ENCODE peak calls at places on chromosomes 2 and 18, in eight cellular contexts. X, W, R, N, T, Q, K and V are unnamed samples.

GRCh38 chr18:63850636-63851035 is 36.9 kb upstream of the SERPINB2 start:
- DNase-seq in X (no peak), W (no peak), R (no peak), N (no peak), T (no peak), Q (no peak), K (no peak), V (no peak)

GRCh38 chr2:159710601-159711180 is 1.6 kb upstream of the MARCHF7 start:
- DNase-seq in X (no peak), W (no peak), R (no peak), N (no peak), T (no peak), Q (no peak), K (no peak), V (no peak)

GRCh38 chr2:28382755-28383154 is 9.9 kb upstream of the FOSL2 start:
- DNase-seq in X (no peak), W (no peak), R (no peak), N (no peak), T (no peak), Q (no peak), K (no peak), V (no peak)

GRCh38 chr2:127079358-127079920 is 27.5 kb downstream of the BIN1 start:
- DNase-seq in X (no peak), W (no peak), R (no peak), N (no peak), T (peak; percentile 40), Q (no peak), K (no peak), V (no peak)

GRCh38 chr18:11984091-11984490 is 2.8 kb downstream of the IMPA2 start:
- DNase-seq in X (no peak), W (no peak), R (no peak), N (no peak), T (no peak), Q (no peak), K (no peak), V (no peak)

GRCh38 chr18:50722311-50722710 is 97.5 kb downstream of the MRO start:
- DNase-seq in X (no peak), W (no peak), R (no peak), N (no peak), T (no peak), Q (no peak), K (no peak), V (no peak)

GRCh38 chr2:16061406-16062217 is 121.3 kb downstream of the MYCN start:
- DNase-seq in X (no peak), W (no peak), R (no peak), N (no peak), T (no peak), Q (no peak), K (no peak), V (no peak)

GRCh38 chr2:23636412-23636811 is 251.4 kb downstream of the KLHL29 start:
- DNase-seq in X (no peak), W (peak; percentile 9), R (no peak), N (no peak), T (peak; percentile 25), Q (peak; percentile 74), K (peak; percentile 49), V (no peak)

GRCh38 chr18:35732652-35733051 is 151.1 kb downstream of the GALNT1 start:
- DNase-seq in X (no peak), W (peak; percentile 95), R (no peak), N (no peak), T (no peak), Q (no peak), K (no peak), V (no peak)

GRCh38 chr2:217421834-217422233 is 562.0 kb upstream of the TNP1 start:
- DNase-seq in X (no peak), W (no peak), R (no peak), N (no peak), T (no peak), Q (no peak), K (no peak), V (no peak)

GRCh38 chr2:104570259-104570658 is 283.7 kb upstream of the POU3F3 start:
- DNase-seq in X (no peak), W (no peak), R (no peak), N (no peak), T (no peak), Q (no peak), K (no peak), V (no peak)

GRCh38 chr2:68878071-68878711 is 7.0 kb upstream of the BMP10 start:
- DNase-seq in X (no peak), W (no peak), R (no peak), N (no peak), T (no peak), Q (no peak), K (no peak), V (no peak)

GRCh38 chr2:120066708-120067547 is 54.1 kb downstream of the EPB41L5 start:
- DNase-seq in X (no peak), W (no peak), R (no peak), N (no peak), T (no peak), Q (peak; percentile 43), K (no peak), V (no peak)

DNA sequence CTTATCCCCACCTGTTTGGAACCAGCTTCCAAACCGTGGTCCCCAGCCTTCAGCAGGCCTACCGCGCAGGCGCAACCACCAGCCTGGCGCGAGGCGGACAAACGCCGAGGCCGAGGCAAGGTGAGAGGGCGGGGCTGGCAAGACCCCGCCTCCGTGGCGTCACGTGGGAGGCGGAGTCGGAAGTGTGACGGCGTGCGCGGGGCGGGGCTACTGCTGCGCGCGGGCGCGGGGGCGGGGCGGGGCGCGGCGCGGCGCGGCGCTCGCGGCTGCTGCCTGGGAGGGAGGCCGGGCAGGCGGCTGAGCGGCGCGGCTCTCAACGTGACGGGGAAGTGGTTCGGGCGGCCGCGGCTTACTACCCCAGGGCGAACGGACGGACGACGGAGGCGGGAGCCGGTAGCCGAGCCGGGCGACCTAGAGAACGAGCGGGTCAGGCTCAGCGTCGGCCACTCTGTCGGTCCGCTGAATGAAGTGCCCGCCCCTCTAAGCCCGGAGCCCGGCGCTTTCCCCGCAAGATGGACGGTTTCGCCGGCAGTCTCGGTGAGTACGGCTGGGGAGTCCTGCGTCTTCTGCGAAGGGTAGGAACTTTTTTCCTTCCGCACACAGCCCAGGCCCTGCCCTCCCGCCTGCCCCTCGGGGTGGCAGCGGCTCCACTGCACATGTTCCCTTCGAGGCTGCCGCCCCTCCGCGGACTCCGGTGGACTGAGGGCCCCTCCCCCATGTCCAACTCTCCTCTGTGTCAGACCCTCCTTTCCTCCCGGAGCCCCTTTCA is at the start of gene EML4:
- DNase-seq in X (peak; percentile 52), W (peak; percentile 87), R (peak; percentile 92), N (peak; percentile 94), T (peak; percentile 90), Q (peak; percentile 98), K (peak; percentile 88), V (peak; percentile 88)
- TF ChIP-seq CTCF in X (no peak), W (no peak), R (no peak), N (no peak), T (no peak), Q (no peak), K (no peak), V (no peak)

GRCh38 chr2:12197133-12197532 is 450.7 kb downstream of the LPIN1 start:
- DNase-seq in X (no peak), W (no peak), R (no peak), N (no peak), T (no peak), Q (no peak), K (no peak), V (no peak)

GRCh38 chr2:12192762-12193161 is 446.3 kb downstream of the LPIN1 start:
- DNase-seq in X (no peak), W (no peak), R (no peak), N (no peak), T (peak; percentile 26), Q (no peak), K (peak; percentile 79), V (no peak)

GRCh38 chr2:12194936-12195335 is 448.5 kb downstream of the LPIN1 start:
- DNase-seq in X (no peak), W (no peak), R (no peak), N (no peak), T (no peak), Q (no peak), K (no peak), V (no peak)

GRCh38 chr2:12199661-12200258 is 453.3 kb downstream of the LPIN1 start:
- DNase-seq in X (no peak), W (peak; percentile 6), R (no peak), N (no peak), T (no peak), Q (peak; percentile 22), K (no peak), V (no peak)

DNA sequence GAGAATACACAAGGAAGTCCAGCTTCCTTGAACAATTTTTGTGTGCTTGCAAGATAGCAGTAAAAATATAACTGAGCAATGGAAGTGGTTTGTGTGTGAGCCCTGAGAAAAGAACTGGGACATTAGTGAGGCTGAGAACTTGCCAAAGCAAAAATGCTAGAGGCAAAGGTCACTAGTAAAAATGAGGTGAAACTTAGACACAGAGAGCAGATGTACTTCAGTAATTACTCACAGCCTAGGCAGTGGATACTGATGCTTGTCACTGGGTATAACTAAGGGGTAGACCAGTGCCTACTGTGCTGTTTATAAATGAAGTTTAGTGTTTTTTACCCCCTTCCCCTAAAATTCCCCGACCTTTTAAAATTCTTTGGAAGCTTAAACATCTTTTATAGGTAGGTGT is 450.1 kb downstream of the LPIN1 start:
- DNase-seq in X (no peak), W (no peak), R (no peak), N (no peak), T (no peak), Q (no peak), K (no peak), V (no peak)
- TF ChIP-seq CTCF in X (no peak), W (no peak), R (no peak), N (no peak), T (no peak), Q (no peak), K (no peak), V (no peak)

DNA sequence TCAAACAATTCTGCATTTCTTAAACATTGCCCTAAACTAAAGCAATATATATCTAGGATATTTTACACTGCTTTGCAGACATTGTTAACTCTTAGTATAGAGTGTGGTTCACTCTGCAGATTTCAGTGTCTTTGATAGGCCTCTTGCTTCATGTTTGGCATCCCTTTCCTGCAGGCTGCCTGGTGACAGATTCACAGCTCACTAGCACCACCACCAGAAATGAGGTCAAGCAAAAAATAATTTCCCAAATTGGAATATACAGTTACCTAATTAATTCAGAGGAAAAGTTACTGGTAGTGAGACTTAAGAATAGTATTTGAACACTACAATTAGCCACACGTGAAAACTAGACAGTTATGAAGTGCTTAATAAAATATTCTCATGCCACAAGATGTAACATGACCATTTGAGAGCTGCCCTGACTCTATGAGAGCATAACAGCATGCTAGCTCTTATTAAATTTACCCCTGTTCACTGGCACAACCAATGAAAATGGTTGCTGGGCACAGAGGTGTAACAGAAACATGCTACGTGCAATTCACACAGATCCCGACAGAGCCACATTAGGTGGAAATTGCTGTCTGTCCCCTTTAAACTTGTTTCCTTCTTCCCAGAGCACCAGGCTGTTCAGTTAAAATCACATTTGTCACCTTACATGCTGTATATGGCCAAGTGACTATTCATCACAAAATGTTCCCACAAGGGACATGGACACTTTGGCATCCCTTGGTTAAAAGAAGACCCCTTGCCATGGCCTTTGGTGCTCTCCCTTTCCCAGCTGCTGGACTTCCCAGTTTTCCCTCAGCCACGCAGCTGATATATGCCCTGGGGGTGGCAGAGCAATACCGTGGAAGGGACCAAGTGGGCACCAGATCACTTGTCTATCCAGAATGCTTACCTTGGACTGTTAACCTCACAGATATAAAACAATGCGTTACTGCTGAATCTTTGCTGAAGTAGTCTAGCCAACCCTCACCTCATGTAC is 35.7 kb downstream of the PAIP2B start:
- DNase-seq in X (no peak), W (peak; percentile 40), R (no peak), N (no peak), T (peak; percentile 28), Q (peak; percentile 24), K (peak; percentile 32), V (no peak)
- TF ChIP-seq CTCF in X (no peak), W (peak; percentile 48), R (peak; percentile 29), N (peak; percentile 12), T (peak; percentile 40), Q (peak; percentile 44), K (peak; percentile 48), V (no peak)

GRCh38 chr2:231245253-231246094 is 47.0 kb downstream of the ARMC9 start:
- DNase-seq in X (no peak), W (no peak), R (no peak), N (no peak), T (no peak), Q (no peak), K (no peak), V (no peak)
- TF ChIP-seq CTCF in X (peak; percentile 31), W (no peak), R (no peak), N (no peak), T (no peak), Q (peak; percentile 20), K (peak; percentile 40), V (no peak)